ENCODE peak calls at places on chromosome 18, in eight cellular contexts. One of them, this sample, is unnamed.

GRCh38 chr18:23228102-23229051 is 93.1 kb downstream of the CABLES1 start:
- DNase-seq in GDM1: no peak
- DNase-seq in frontal cortex: no peak
- DNase-seq in C1 segment of cervical spinal cord: no peak
- DNase-seq in activated CD8-positive, alpha-beta memory T cell treated with anti-CD3 and anti-CD28 coated beads for 24 hours: no peak
- DNase-seq in stimulated activated CD8-positive, alpha-beta memory T cell treated with anti-CD3 and anti-CD28 coated beads, Interleukin-15, amount 100 ng/mL, for 24 hours: no peak
- DNase-seq in hypothalamus: no peak
- DNase-seq in cardiac muscle cell: no peak
- DNase-seq in this sample: peak

GRCh38 chr18:31687529-31687928 is 3.1 kb upstream of the B4GALT6 start:
- DNase-seq in GDM1: no peak
- DNase-seq in frontal cortex: no peak
- DNase-seq in C1 segment of cervical spinal cord: no peak
- DNase-seq in activated CD8-positive, alpha-beta memory T cell treated with anti-CD3 and anti-CD28 coated beads for 24 hours: no peak
- DNase-seq in stimulated activated CD8-positive, alpha-beta memory T cell treated with anti-CD3 and anti-CD28 coated beads, Interleukin-15, amount 100 ng/mL, for 24 hours: no peak
- DNase-seq in hypothalamus: no peak
- DNase-seq in cardiac muscle cell: no peak
- DNase-seq in this sample: no peak

GRCh38 chr18:48919547-48919946 is 31.2 kb downstream of the SMAD7 start:
- DNase-seq in GDM1: no peak
- DNase-seq in frontal cortex: no peak
- DNase-seq in C1 segment of cervical spinal cord: no peak
- DNase-seq in activated CD8-positive, alpha-beta memory T cell treated with anti-CD3 and anti-CD28 coated beads for 24 hours: no peak
- DNase-seq in stimulated activated CD8-positive, alpha-beta memory T cell treated with anti-CD3 and anti-CD28 coated beads, Interleukin-15, amount 100 ng/mL, for 24 hours: no peak
- DNase-seq in hypothalamus: no peak
- DNase-seq in cardiac muscle cell: no peak
- DNase-seq in this sample: no peak

GRCh38 chr18:48007955-48008701 is 77.7 kb upstream of the SMAD2 start:
- DNase-seq in GDM1: no peak
- DNase-seq in frontal cortex: peak
- DNase-seq in C1 segment of cervical spinal cord: no peak
- DNase-seq in activated CD8-positive, alpha-beta memory T cell treated with anti-CD3 and anti-CD28 coated beads for 24 hours: peak
- DNase-seq in stimulated activated CD8-positive, alpha-beta memory T cell treated with anti-CD3 and anti-CD28 coated beads, Interleukin-15, amount 100 ng/mL, for 24 hours: peak
- DNase-seq in hypothalamus: no peak
- DNase-seq in cardiac muscle cell: peak
- DNase-seq in this sample: peak

GRCh38 chr18:48206887-48207286 is 202.3 kb downstream of the ZBTB7C start:
- DNase-seq in GDM1: no peak
- DNase-seq in frontal cortex: no peak
- DNase-seq in C1 segment of cervical spinal cord: no peak
- DNase-seq in activated CD8-positive, alpha-beta memory T cell treated with anti-CD3 and anti-CD28 coated beads for 24 hours: no peak
- DNase-seq in stimulated activated CD8-positive, alpha-beta memory T cell treated with anti-CD3 and anti-CD28 coated beads, Interleukin-15, amount 100 ng/mL, for 24 hours: no peak
- DNase-seq in hypothalamus: no peak
- DNase-seq in cardiac muscle cell: no peak
- DNase-seq in this sample: no peak

GRCh38 chr18:60649107-60649506 is 276.5 kb upstream of the MC4R start:
- DNase-seq in GDM1: no peak
- DNase-seq in frontal cortex: no peak
- DNase-seq in C1 segment of cervical spinal cord: no peak
- DNase-seq in activated CD8-positive, alpha-beta memory T cell treated with anti-CD3 and anti-CD28 coated beads for 24 hours: no peak
- DNase-seq in stimulated activated CD8-positive, alpha-beta memory T cell treated with anti-CD3 and anti-CD28 coated beads, Interleukin-15, amount 100 ng/mL, for 24 hours: no peak
- DNase-seq in hypothalamus: no peak
- DNase-seq in cardiac muscle cell: no peak
- DNase-seq in this sample: no peak

GRCh38 chr18:79927597-79928562 is 23.6 kb downstream of the SLC66A2 start:
- DNase-seq in GDM1: no peak
- DNase-seq in frontal cortex: no peak
- DNase-seq in C1 segment of cervical spinal cord: no peak
- DNase-seq in activated CD8-positive, alpha-beta memory T cell treated with anti-CD3 and anti-CD28 coated beads for 24 hours: peak
- DNase-seq in stimulated activated CD8-positive, alpha-beta memory T cell treated with anti-CD3 and anti-CD28 coated beads, Interleukin-15, amount 100 ng/mL, for 24 hours: no peak
- DNase-seq in hypothalamus: no peak
- DNase-seq in cardiac muscle cell: no peak
- DNase-seq in this sample: no peak

GRCh38 chr18:25306671-25307070 is 45.3 kb downstream of the ZNF521 start:
- DNase-seq in GDM1: no peak
- DNase-seq in frontal cortex: no peak
- DNase-seq in C1 segment of cervical spinal cord: no peak
- DNase-seq in activated CD8-positive, alpha-beta memory T cell treated with anti-CD3 and anti-CD28 coated beads for 24 hours: no peak
- DNase-seq in stimulated activated CD8-positive, alpha-beta memory T cell treated with anti-CD3 and anti-CD28 coated beads, Interleukin-15, amount 100 ng/mL, for 24 hours: no peak
- DNase-seq in hypothalamus: no peak
- DNase-seq in cardiac muscle cell: no peak
- DNase-seq in this sample: no peak

GRCh38 chr18:53457068-53457467 is 767.4 kb downstream of the MBD2 start:
- DNase-seq in GDM1: no peak
- DNase-seq in frontal cortex: no peak
- DNase-seq in C1 segment of cervical spinal cord: no peak
- DNase-seq in activated CD8-positive, alpha-beta memory T cell treated with anti-CD3 and anti-CD28 coated beads for 24 hours: no peak
- DNase-seq in stimulated activated CD8-positive, alpha-beta memory T cell treated with anti-CD3 and anti-CD28 coated beads, Interleukin-15, amount 100 ng/mL, for 24 hours: no peak
- DNase-seq in hypothalamus: no peak
- DNase-seq in cardiac muscle cell: no peak
- DNase-seq in this sample: no peak

GRCh38 chr18:32010124-32010745 is 8.4 kb upstream of the RNF125 start:
- DNase-seq in GDM1: no peak
- DNase-seq in frontal cortex: no peak
- DNase-seq in C1 segment of cervical spinal cord: no peak
- DNase-seq in activated CD8-positive, alpha-beta memory T cell treated with anti-CD3 and anti-CD28 coated beads for 24 hours: no peak
- DNase-seq in stimulated activated CD8-positive, alpha-beta memory T cell treated with anti-CD3 and anti-CD28 coated beads, Interleukin-15, amount 100 ng/mL, for 24 hours: no peak
- DNase-seq in hypothalamus: no peak
- DNase-seq in cardiac muscle cell: no peak
- DNase-seq in this sample: peak

GRCh38 chr18:24071029-24071428 is 56.5 kb downstream of the TTC39C start:
- DNase-seq in GDM1: no peak
- DNase-seq in frontal cortex: no peak
- DNase-seq in C1 segment of cervical spinal cord: no peak
- DNase-seq in activated CD8-positive, alpha-beta memory T cell treated with anti-CD3 and anti-CD28 coated beads for 24 hours: no peak
- DNase-seq in stimulated activated CD8-positive, alpha-beta memory T cell treated with anti-CD3 and anti-CD28 coated beads, Interleukin-15, amount 100 ng/mL, for 24 hours: no peak
- DNase-seq in hypothalamus: no peak
- DNase-seq in cardiac muscle cell: no peak
- DNase-seq in this sample: no peak